ENCODE peak calls at places on chromosome 5, in six cellular contexts. One of them, this sample, is unnamed.

GRCh38 chr5:159206368-159206767 is 3.0 kb downstream of the RNF145 start:
- DNase-seq in IMR-90: peak; percentile 7
- DNase-seq in mammary epithelial cell: no peak
- DNase-seq in A549: no peak
- DNase-seq in GM23338: no peak
- DNase-seq in neuronal stem cell: no peak
- DNase-seq in this sample: no peak

GRCh38 chr5:157106668-157107461 is 2.0 kb downstream of the HAVCR2 start:
- DNase-seq in IMR-90: peak; percentile 3
- DNase-seq in mammary epithelial cell: no peak
- DNase-seq in A549: no peak
- DNase-seq in GM23338: no peak
- DNase-seq in neuronal stem cell: no peak
- DNase-seq in this sample: peak; percentile 24

GRCh38 chr5:148697177-148697820 is 43.0 kb upstream of the HTR4 start:
- DNase-seq in IMR-90: peak; percentile 56
- DNase-seq in mammary epithelial cell: peak; percentile 23
- DNase-seq in A549: no peak
- DNase-seq in GM23338: no peak
- DNase-seq in neuronal stem cell: no peak
- DNase-seq in this sample: no peak

GRCh38 chr5:82793808-82794419 is 283.3 kb downstream of the TMEM167A start:
- DNase-seq in IMR-90: peak; percentile 20
- DNase-seq in mammary epithelial cell: no peak
- DNase-seq in A549: peak; percentile 36
- DNase-seq in GM23338: peak; percentile 78
- DNase-seq in neuronal stem cell: peak; percentile 21
- DNase-seq in this sample: peak; percentile 24

GRCh38 chr5:133781446-133781845 is 169.1 kb upstream of the FSTL4 start:
- DNase-seq in IMR-90: no peak
- DNase-seq in mammary epithelial cell: no peak
- DNase-seq in A549: no peak
- DNase-seq in GM23338: no peak
- DNase-seq in neuronal stem cell: no peak
- DNase-seq in this sample: no peak

GRCh38 chr5:57368010-57368409 is 114.6 kb downstream of the ACTBL2 start:
- DNase-seq in IMR-90: peak; percentile 68
- DNase-seq in mammary epithelial cell: peak; percentile 31
- DNase-seq in A549: peak; percentile 17
- DNase-seq in GM23338: no peak
- DNase-seq in neuronal stem cell: no peak
- DNase-seq in this sample: no peak

GRCh38 chr5:39532511-39532910 is 107.7 kb upstream of the DAB2 start:
- DNase-seq in IMR-90: no peak
- DNase-seq in mammary epithelial cell: no peak
- DNase-seq in A549: no peak
- DNase-seq in GM23338: no peak
- DNase-seq in neuronal stem cell: no peak
- DNase-seq in this sample: no peak

GRCh38 chr5:112594060-112594850 is 143.4 kb upstream of the APC start:
- DNase-seq in IMR-90: no peak
- DNase-seq in mammary epithelial cell: peak; percentile 5
- DNase-seq in A549: no peak
- DNase-seq in GM23338: no peak
- DNase-seq in neuronal stem cell: no peak
- DNase-seq in this sample: peak; percentile 35

GRCh38 chr5:107704686-107705389 is 34.1 kb upstream of the EFNA5 start:
- DNase-seq in IMR-90: no peak
- DNase-seq in mammary epithelial cell: no peak
- DNase-seq in A549: no peak
- DNase-seq in GM23338: no peak
- DNase-seq in neuronal stem cell: no peak
- DNase-seq in this sample: no peak

GRCh38 chr5:58156977-58157701 is 302.7 kb downstream of the PLK2 start:
- DNase-seq in IMR-90: peak; percentile 53
- DNase-seq in mammary epithelial cell: peak; percentile 23
- DNase-seq in A549: no peak
- DNase-seq in GM23338: peak; percentile 2
- DNase-seq in neuronal stem cell: peak; percentile 23
- DNase-seq in this sample: peak; percentile 38

GRCh38 chr5:68746220-68747076 is 347.4 kb upstream of the SLC30A5 start:
- DNase-seq in IMR-90: no peak
- DNase-seq in mammary epithelial cell: no peak
- DNase-seq in A549: no peak
- DNase-seq in GM23338: no peak
- DNase-seq in neuronal stem cell: no peak
- DNase-seq in this sample: no peak

GRCh38 chr5:39151731-39152130 is 67.6 kb downstream of the FYB1 start:
- DNase-seq in IMR-90: no peak
- DNase-seq in mammary epithelial cell: no peak
- DNase-seq in A549: no peak
- DNase-seq in GM23338: no peak
- DNase-seq in neuronal stem cell: no peak
- DNase-seq in this sample: no peak

GRCh38 chr5:113043491-113043931 is 66.9 kb downstream of the DCP2 start:
- DNase-seq in IMR-90: no peak
- DNase-seq in mammary epithelial cell: no peak
- DNase-seq in A549: no peak
- DNase-seq in GM23338: peak; percentile 75
- DNase-seq in neuronal stem cell: no peak
- DNase-seq in this sample: peak; percentile 37

GRCh38 chr5:136285501-136285900 is 79.8 kb downstream of the TRPC7 start:
- DNase-seq in IMR-90: peak; percentile 4
- DNase-seq in mammary epithelial cell: no peak
- DNase-seq in A549: no peak
- DNase-seq in GM23338: no peak
- DNase-seq in neuronal stem cell: no peak
- DNase-seq in this sample: no peak

GRCh38 chr5:140977003-140977402 is 10.7 kb downstream of the PCDHAC2 start:
- DNase-seq in IMR-90: no peak
- DNase-seq in mammary epithelial cell: peak; percentile 44
- DNase-seq in A549: no peak
- DNase-seq in GM23338: no peak
- DNase-seq in neuronal stem cell: no peak
- DNase-seq in this sample: no peak

GRCh38 chr5:88979244-88979643 is 96.3 kb upstream of the MEF2C start:
- DNase-seq in IMR-90: peak; percentile 2
- DNase-seq in mammary epithelial cell: peak; percentile 8
- DNase-seq in A549: no peak
- DNase-seq in GM23338: peak; percentile 17
- DNase-seq in neuronal stem cell: no peak
- DNase-seq in this sample: no peak

GRCh38 chr5:172444626-172445365 is 9.5 kb downstream of the SH3PXD2B start:
- DNase-seq in IMR-90: no peak
- DNase-seq in mammary epithelial cell: no peak
- DNase-seq in A549: no peak
- DNase-seq in GM23338: no peak
- DNase-seq in neuronal stem cell: no peak
- DNase-seq in this sample: no peak

GRCh38 chr5:26143259-26143658 is 895.1 kb downstream of the CDH9 start:
- DNase-seq in IMR-90: no peak
- DNase-seq in mammary epithelial cell: no peak
- DNase-seq in A549: no peak
- DNase-seq in GM23338: no peak
- DNase-seq in neuronal stem cell: no peak
- DNase-seq in this sample: no peak

DNA sequence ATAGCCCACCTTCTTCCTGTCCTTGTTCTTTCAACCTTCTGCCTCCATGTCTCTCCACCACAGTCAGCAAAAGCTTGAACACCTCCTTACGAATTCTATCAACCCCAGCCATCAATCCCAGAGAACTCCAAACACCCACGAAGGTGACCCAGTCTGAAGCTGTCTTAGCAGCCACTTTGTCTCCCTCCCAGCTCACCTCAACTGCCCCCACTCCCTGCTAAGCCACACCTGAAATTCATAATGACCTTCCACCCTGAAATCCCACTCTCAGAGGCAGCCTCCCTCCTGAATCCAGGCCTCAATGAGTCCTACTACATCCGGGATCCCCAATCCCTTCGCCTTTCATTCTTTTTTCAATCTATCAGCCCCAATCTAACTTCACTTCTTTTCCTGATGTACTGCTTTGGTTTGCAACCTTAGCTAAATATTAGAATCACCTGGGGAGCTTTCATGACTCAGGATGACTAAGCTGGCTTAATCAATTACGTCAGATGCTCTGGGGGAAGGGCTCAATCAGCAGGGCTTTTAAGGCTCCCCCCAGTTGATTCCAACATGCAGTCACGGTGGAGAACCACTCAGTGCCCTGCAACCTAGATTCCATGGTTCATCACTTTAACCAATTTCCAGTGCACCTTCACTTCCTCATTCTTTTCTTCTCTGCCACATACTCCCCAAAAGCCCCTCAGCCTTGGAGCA is 32.2 kb downstream of the BHMT start:
- DNase-seq in IMR-90: peak; percentile 34
- DNase-seq in mammary epithelial cell: peak; percentile 78
- DNase-seq in A549: peak; percentile 55
- DNase-seq in GM23338: no peak
- DNase-seq in neuronal stem cell: no peak
- DNase-seq in this sample: no peak
- H3K4me2 ChIP-seq in IMR-90: no peak overlapping the region
- H3K4me2 ChIP-seq in mammary epithelial cell: peak overlapping the region; percentile 57
- H3K4me2 ChIP-seq in A549: peak overlapping the region; percentile 52
- H3K4me2 ChIP-seq in GM23338: no peak overlapping the region
- H3K4me2 ChIP-seq in neuronal stem cell: no peak overlapping the region
- H3K4me2 ChIP-seq in this sample: no peak overlapping the region

GRCh38 chr5:131976414-131977211 is 31.1 kb upstream of the MEIKIN start:
- DNase-seq in IMR-90: no peak
- DNase-seq in mammary epithelial cell: no peak
- DNase-seq in A549: no peak
- DNase-seq in GM23338: no peak
- DNase-seq in neuronal stem cell: no peak
- DNase-seq in this sample: no peak
- H3K4me1 ChIP-seq in IMR-90: no peaks in the 10 kb centered on the region
- H3K4me1 ChIP-seq in mammary epithelial cell: no peaks in the 10 kb centered on the region
- H3K4me1 ChIP-seq in A549: no peaks in the 10 kb centered on the region
- H3K4me1 ChIP-seq in GM23338: peaks cover 9% of the 10 kb centered on the region
- H3K4me1 ChIP-seq in neuronal stem cell: no peaks in the 10 kb centered on the region
- H3K4me1 ChIP-seq in this sample: no peaks in the 10 kb centered on the region

DNA sequence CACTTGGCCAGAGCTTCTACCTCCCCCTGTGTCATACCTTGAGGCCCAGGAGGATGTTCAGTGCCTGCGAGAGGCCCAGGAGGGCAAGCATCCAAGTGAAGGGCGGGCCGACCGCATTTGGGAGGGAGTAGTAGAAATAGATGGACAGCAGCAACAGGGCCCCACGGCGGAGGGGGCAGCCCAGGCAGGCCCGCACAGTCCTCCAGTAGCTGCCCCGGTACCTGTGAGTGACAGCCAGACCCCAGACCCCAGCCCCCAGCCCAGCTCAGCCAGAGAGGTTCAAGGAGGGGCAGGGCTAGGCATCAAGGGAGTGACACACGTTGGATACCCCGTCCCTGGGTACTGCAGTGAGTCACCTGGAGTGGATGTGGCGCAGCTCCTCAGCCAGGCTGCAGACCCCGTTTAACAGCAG is 1.4 kb downstream of the STING1 start:
- DNase-seq in IMR-90: no peak
- DNase-seq in mammary epithelial cell: no peak
- DNase-seq in A549: no peak
- DNase-seq in GM23338: no peak
- DNase-seq in neuronal stem cell: no peak
- DNase-seq in this sample: no peak
- H3K4me3 ChIP-seq in IMR-90: peak overlapping the region; percentile 36
- H3K4me3 ChIP-seq in mammary epithelial cell: no peak overlapping the region
- H3K4me3 ChIP-seq in A549: no peak overlapping the region
- H3K4me3 ChIP-seq in GM23338: no peak overlapping the region
- H3K4me3 ChIP-seq in neuronal stem cell: no peak overlapping the region
- H3K4me3 ChIP-seq in this sample: no peak overlapping the region

GRCh38 chr5:142698447-142698846 is 12.6 kb upstream of the FGF1 start:
- DNase-seq in IMR-90: no peak
- DNase-seq in mammary epithelial cell: no peak
- DNase-seq in A549: no peak
- DNase-seq in GM23338: no peak
- DNase-seq in neuronal stem cell: no peak
- DNase-seq in this sample: no peak
- H3K4me2 ChIP-seq in IMR-90: no peak overlapping the region
- H3K4me2 ChIP-seq in mammary epithelial cell: no peak overlapping the region
- H3K4me2 ChIP-seq in A549: no peak overlapping the region
- H3K4me2 ChIP-seq in GM23338: no peak overlapping the region
- H3K4me2 ChIP-seq in neuronal stem cell: no peak overlapping the region
- H3K4me2 ChIP-seq in this sample: no peak overlapping the region